ENCODE peak calls at places on chromosomes 12 and 14, in four cellular contexts. O, W, G and R are unnamed samples.

GRCh38 chr12:95944108-95944704 is 1.1 kb downstream of the AMDHD1 start:
- DNase-seq in W (no peak), O (no peak), G (no peak), R (no peak)

GRCh38 chr14:100336618-100337530 is 13.7 kb downstream of the SLC25A47 start:
- DNase-seq in W (no peak), G (no peak), O (peak), R (no peak)

GRCh38 chr12:105256011-105256410 is 20.0 kb upstream of the APPL2 start:
- DNase-seq in O (no peak), G (no peak), W (no peak), R (no peak)

GRCh38 chr12:113105606-113106271 is 29.8 kb downstream of the RASAL1 start:
- DNase-seq in O (no peak), W (no peak), G (no peak), R (no peak)

GRCh38 chr12:125614058-125614457 is 548.8 kb downstream of the AACS start:
- DNase-seq in O (no peak), G (no peak), W (no peak), R (no peak)

GRCh38 chr14:68634346-68634745 is 158.5 kb downstream of the ZFP36L1 start:
- DNase-seq in O (no peak), W (no peak), G (no peak), R (no peak)

GRCh38 chr14:102481791-102482238 is 27.8 kb downstream of the ANKRD9 start:
- DNase-seq in G (no peak), W (no peak), O (no peak), R (no peak)

GRCh38 chr14:100144645-100144995 is 14.8 kb downstream of the DEGS2 start:
- DNase-seq in G (no peak), W (no peak), O (no peak), R (no peak)

GRCh38 chr12:91989143-91989542 is 156.5 kb downstream of the BTG1 start:
- DNase-seq in W (no peak), G (no peak), O (no peak), R (no peak)

GRCh38 chr12:69421548-69421947 is 48.6 kb upstream of the FRS2 start:
- DNase-seq in G (no peak), O (no peak), W (no peak), R (no peak)

GRCh38 chr14:104851896-104852663 is 13.0 kb upstream of the CEP170B start:
- DNase-seq in W (no peak), G (no peak), O (peak), R (no peak)

GRCh38 chr14:61642246-61642982 is 52.9 kb upstream of the HIF1A start:
- DNase-seq in G (no peak), O (no peak), W (no peak), R (no peak)

GRCh38 chr12:95224202-95225170 is 6.9 kb downstream of the VEZT start:
- DNase-seq in O (no peak), G (peak), W (no peak), R (no peak)

GRCh38 chr12:79127268-79127895 is 262.8 kb downstream of the SYT1 start:
- DNase-seq in G (no peak), W (no peak), O (no peak), R (no peak)

GRCh38 chr12:88793091-88793490 is 212.8 kb upstream of the KITLG start:
- DNase-seq in O (no peak), W (no peak), G (no peak), R (no peak)

GRCh38 chr12:48873096-48873495 is 7.4 kb upstream of the RND1 start:
- DNase-seq in G (no peak), O (no peak), W (no peak), R (no peak)

GRCh38 chr12:76445469-76445868 is 97.3 kb upstream of the BBS10 start:
- DNase-seq in W (no peak), G (no peak), O (no peak), R (no peak)

GRCh38 chr14:90495357-90496276 is 98.8 kb downstream of the CALM1 start:
- DNase-seq in W (peak), G (no peak), O (no peak), R (no peak)

GRCh38 chr14:86683525-86683924 is 1153.6 kb downstream of the FLRT2 start:
- DNase-seq in W (no peak), G (no peak), O (no peak), R (no peak)

GRCh38 chr12:113359133-113359938 is 949 bp downstream of the PLBD2 start:
- DNase-seq in G (no peak), W (no peak), O (no peak), R (no peak)

GRCh38 chr14:47392351-47392750 is 283.1 kb downstream of the MDGA2 start:
- DNase-seq in O (no peak), G (no peak), W (no peak), R (no peak)

GRCh38 chr12:124832856-124833255 is 30.8 kb downstream of the SCARB1 start:
- DNase-seq in G (no peak), O (no peak), W (no peak), R (no peak)

GRCh38 chr12:57590892-57591566 is at the start of gene PIP4K2C:
- DNase-seq in G (peak), O (peak), W (peak), R (peak)

GRCh38 chr14:23183479-23183878 is at the start of gene SLC7A8:
- DNase-seq in G (no peak), W (peak), O (peak), R (no peak)

GRCh38 chr12:85955127-85955526 is 81.0 kb downstream of the NTS start:
- DNase-seq in G (no peak), O (no peak), W (no peak), R (no peak)

GRCh38 chr12:6788972-6789905 is at the start of gene CD4:
- DNase-seq in G (no peak), W (peak), O (peak), R (peak)

GRCh38 chr12:76259660-76260389 is 88.4 kb downstream of the BBS10 start:
- DNase-seq in G (no peak), O (no peak), W (no peak), R (no peak)

GRCh38 chr12:113462117-113462774 is 9.4 kb downstream of the LHX5 start:
- DNase-seq in O (peak), W (peak), G (peak), R (peak)

GRCh38 chr14:80930836-80931389 is 10.6 kb downstream of the CEP128 start:
- DNase-seq in W (no peak), G (no peak), O (no peak), R (peak)